ENCODE peak calls at places on chromosome 3, in nine cellular contexts. C is neural crest cell, S is dorsolateral prefrontal cortex, J is HAP-1, Z is nucleus accumbens, O is RPMI8226, T is SJSA1, K is adipocyte, I is iPS-NIHi11. F is an unnamed sample.

GRCh38 chr3:105368575-105369500 is 2.1 kb downstream of the ALCAM start:
- DNase-seq in C (peak), S (peak), J (peak), Z (peak), O (peak), T (peak), K (peak), I (peak), F (peak)

GRCh38 chr3:139555249-139555648 is 15.7 kb upstream of the RBP1 start:
- DNase-seq in C (no peak), S (no peak), J (peak), Z (no peak), O (no peak), T (no peak), K (peak), I (no peak), F (no peak)

GRCh38 chr3:139672884-139673283 is 4.9 kb downstream of the NMNAT3 start:
- DNase-seq in C (no peak), S (no peak), J (no peak), Z (no peak), O (no peak), T (no peak), K (no peak), I (no peak), F (no peak)

GRCh38 chr3:182722938-182723337 is 70.4 kb upstream of the ATP11B start:
- DNase-seq in C (no peak), S (no peak), J (no peak), Z (no peak), O (no peak), T (no peak), K (no peak), I (no peak), F (no peak)

GRCh38 chr3:48405971-48406370 is 23.9 kb downstream of the PLXNB1 start:
- DNase-seq in C (no peak), S (peak), J (no peak), Z (no peak), O (no peak), T (no peak), K (no peak), I (no peak), F (no peak)

GRCh38 chr3:129942296-129942695 is 32.2 kb upstream of the TRH start:
- DNase-seq in C (peak), S (peak), J (peak), Z (no peak), O (peak), T (peak), K (peak), I (peak), F (peak)

GRCh38 chr3:71400986-71401451 is 182.5 kb downstream of the FOXP1 start:
- DNase-seq in C (no peak), S (no peak), J (no peak), Z (no peak), O (no peak), T (no peak), K (no peak), I (no peak), F (peak)

GRCh38 chr3:106249159-106249558 is 380.3 kb upstream of the CBLB start:
- DNase-seq in C (no peak), S (no peak), J (no peak), Z (no peak), O (no peak), T (no peak), K (peak), I (no peak), F (no peak)

GRCh38 chr3:42529463-42529862 is 27.0 kb downstream of the VIPR1 start:
- DNase-seq in C (no peak), S (no peak), J (no peak), Z (no peak), O (no peak), T (no peak), K (no peak), I (no peak), F (no peak)

GRCh38 chr3:188754286-188754685 is 417.5 kb upstream of the TPRG1 start:
- DNase-seq in C (no peak), S (no peak), J (no peak), Z (no peak), O (no peak), T (no peak), K (no peak), I (no peak), F (no peak)

GRCh38 chr3:168040624-168041208 is 55.0 kb downstream of the GOLIM4 start:
- DNase-seq in C (no peak), S (no peak), J (peak), Z (no peak), O (peak), T (no peak), K (peak), I (peak), F (peak)

GRCh38 chr3:25587094-25587493 is 77.6 kb downstream of the TOP2B start:
- DNase-seq in C (no peak), S (no peak), J (no peak), Z (no peak), O (peak), T (no peak), K (no peak), I (no peak), F (no peak)

GRCh38 chr3:116291141-116291540 is 154.1 kb downstream of the LSAMP start:
- DNase-seq in C (no peak), S (no peak), J (no peak), Z (no peak), O (no peak), T (no peak), K (no peak), I (no peak), F (no peak)

GRCh38 chr3:161271646-161272045 is 50.5 kb downstream of the NMD3 start:
- DNase-seq in C (no peak), S (no peak), J (no peak), Z (no peak), O (no peak), T (no peak), K (no peak), I (no peak), F (no peak)

GRCh38 chr3:61783993-61784718 is 222.8 kb downstream of the PTPRG start:
- DNase-seq in C (no peak), S (no peak), J (no peak), Z (no peak), O (no peak), T (no peak), K (peak), I (no peak), F (peak)

GRCh38 chr3:49411550-49411967 is 217 bp downstream of the RHOA start:
- DNase-seq in C (no peak), S (peak), J (no peak), Z (no peak), O (peak), T (no peak), K (no peak), I (peak), F (no peak)

GRCh38 chr3:160677459-160677901 is 520 bp downstream of the ARL14 start:
- DNase-seq in C (no peak), S (no peak), J (no peak), Z (no peak), O (no peak), T (no peak), K (peak), I (peak), F (no peak)

GRCh38 chr3:177437513-177438337 is 240.4 kb upstream of the TBL1XR1 start:
- DNase-seq in C (no peak), S (no peak), J (no peak), Z (no peak), O (no peak), T (no peak), K (no peak), I (no peak), F (no peak)

GRCh38 chr3:143429628-143430514 is 310.3 kb downstream of the CHST2 start:
- DNase-seq in C (no peak), S (no peak), J (no peak), Z (no peak), O (peak), T (no peak), K (no peak), I (no peak), F (peak)

GRCh38 chr3:105899528-105899927 is 30.7 kb upstream of the CBLB start:
- DNase-seq in C (no peak), S (no peak), J (no peak), Z (no peak), O (no peak), T (no peak), K (peak), I (no peak), F (peak)

GRCh38 chr3:194256040-194256945 is 94.8 kb downstream of the CPN2 start:
- DNase-seq in C (no peak), S (no peak), J (no peak), Z (no peak), O (no peak), T (no peak), K (no peak), I (no peak), F (no peak)

GRCh38 chr3:114155370-114155821 is 23.5 kb downstream of the DRD3 start:
- DNase-seq in C (peak), S (no peak), J (peak), Z (peak), O (peak), T (no peak), K (peak), I (peak), F (peak)

GRCh38 chr3:150317469-150317868 is 90.6 kb upstream of the TSC22D2 start:
- DNase-seq in C (no peak), S (no peak), J (no peak), Z (no peak), O (no peak), T (no peak), K (no peak), I (no peak), F (no peak)

GRCh38 chr3:157916672-157917071 is 189.5 kb downstream of the SHOX2 start:
- DNase-seq in C (no peak), S (no peak), J (no peak), Z (no peak), O (no peak), T (no peak), K (no peak), I (no peak), F (no peak)

GRCh38 chr3:51622868-51623267 is 48.2 kb upstream of the TEX264 start:
- DNase-seq in C (no peak), S (peak), J (no peak), Z (no peak), O (peak), T (no peak), K (peak), I (no peak), F (no peak)

F was measured in cardiac muscle cell.